ENCODE peak calls at places on chromosomes 11 and 22, in ten cellular contexts. M, V, B, W, I, K, U, S, J and P are unnamed samples. For H3K4me1, the result is how much of the 10 kb centered on the place peaks cover.

GRCh38 chr11:59857444-59858434 is 8.5 kb downstream of the TCN1 start:
- DNase-seq in M (no peak), V (no peak), B (no peak), W (no peak), I (no peak), K (peak), U (peak), S (peak), J (no peak), P (no peak)

GRCh38 chr22:40247976-40248375 is 70.3 kb downstream of the TNRC6B start:
- DNase-seq in M (no peak), V (peak), B (no peak), W (no peak), I (no peak), K (no peak), U (no peak), S (no peak), J (no peak), P (no peak)

GRCh38 chr11:118918128-118918685 is 7.5 kb downstream of the BCL9L start:
- DNase-seq in M (peak), V (peak), B (peak), W (no peak), I (peak), K (peak), U (no peak), S (peak), J (no peak), P (peak)

GRCh38 chr11:127106938-127107337 is 106.4 kb upstream of the KIRREL3 start:
- DNase-seq in M (no peak), V (no peak), B (no peak), W (no peak), I (no peak), K (no peak), U (no peak), S (no peak), J (no peak), P (peak)

GRCh38 chr11:2990617-2991476 is 1.3 kb downstream of the NAP1L4 start:
- DNase-seq in M (no peak), V (peak), B (no peak), W (no peak), I (no peak), K (no peak), U (no peak), S (peak), J (peak), P (no peak)

GRCh38 chr11:8937159-8937558 is 4.4 kb upstream of the C11orf16 start:
- DNase-seq in M (no peak), V (no peak), B (no peak), W (no peak), I (no peak), K (no peak), U (no peak), S (no peak), J (no peak), P (no peak)

GRCh38 chr11:126585388-126586302 is 230.2 kb downstream of the ST3GAL4 start:
- DNase-seq in M (peak), V (peak), B (peak), W (no peak), I (peak), K (peak), U (no peak), S (peak), J (no peak), P (no peak)

GRCh38 chr11:37280194-37280593 is 682.2 kb upstream of the RAG2 start:
- DNase-seq in M (no peak), V (no peak), B (no peak), W (no peak), I (no peak), K (no peak), U (no peak), S (no peak), J (no peak), P (no peak)

GRCh38 chr11:110772863-110773262 is 60.6 kb upstream of the ARHGAP20 start:
- DNase-seq in M (no peak), V (no peak), B (no peak), W (no peak), I (no peak), K (peak), U (no peak), S (no peak), J (no peak), P (no peak)

GRCh38 chr11:73662445-73663157 is 16.2 kb downstream of the PLEKHB1 start:
- DNase-seq in M (no peak), V (no peak), B (peak), W (no peak), I (no peak), K (no peak), U (no peak), S (no peak), J (no peak), P (no peak)

GRCh38 chr11:129248618-129249017 is 56.5 kb upstream of the ARHGAP32 start:
- DNase-seq in M (no peak), V (no peak), B (peak), W (no peak), I (no peak), K (no peak), U (no peak), S (no peak), J (no peak), P (no peak)

GRCh38 chr11:534592-535518 is 521 bp downstream of the HRAS start:
- DNase-seq in M (peak), V (no peak), B (no peak), W (no peak), I (no peak), K (peak), U (no peak), S (peak), J (peak), P (peak)

GRCh38 chr11:61639816-61640443 is 40.3 kb upstream of the DAGLA start:
- DNase-seq in M (no peak), V (no peak), B (peak), W (no peak), I (no peak), K (no peak), U (no peak), S (peak), J (no peak), P (no peak)

GRCh38 chr11:117265745-117266144 is 25.4 kb upstream of the BACE1-AS start:
- DNase-seq in M (no peak), V (no peak), B (no peak), W (no peak), I (no peak), K (no peak), U (no peak), S (no peak), J (no peak), P (no peak)

GRCh38 chr22:45582955-45583320 is 80.3 kb downstream of the FBLN1 start:
- DNase-seq in M (no peak), V (no peak), B (no peak), W (no peak), I (no peak), K (no peak), U (no peak), S (no peak), J (no peak), P (no peak)

GRCh38 chr11:14892036-14892556 is at the start of gene CYP2R1:
- DNase-seq in M (peak), V (peak), B (peak), W (peak), I (peak), K (peak), U (peak), S (peak), J (peak), P (peak)

GRCh38 chr22:44723801-44724200 is 21.8 kb downstream of the PRR5 start:
- DNase-seq in M (no peak), V (no peak), B (peak), W (no peak), I (no peak), K (no peak), U (peak), S (no peak), J (no peak), P (no peak)

GRCh38 chr11:40306938-40307548 is 1152.4 kb downstream of the LRRC4C start:
- DNase-seq in M (no peak), V (no peak), B (peak), W (no peak), I (no peak), K (peak), U (no peak), S (peak), J (peak), P (no peak)

GRCh38 chr11:315051-315481 is 1.2 kb downstream of the IFITM1 start:
- DNase-seq in M (no peak), V (no peak), B (no peak), W (no peak), I (no peak), K (no peak), U (no peak), S (no peak), J (no peak), P (peak)

GRCh38 chr11:24820541-24820940 is 323.7 kb downstream of the LUZP2 start:
- DNase-seq in M (no peak), V (no peak), B (peak), W (no peak), I (no peak), K (no peak), U (no peak), S (no peak), J (no peak), P (no peak)

GRCh38 chr11:31267720-31268119 is 101.8 kb downstream of the DCDC1 start:
- DNase-seq in M (no peak), V (no peak), B (no peak), W (no peak), I (no peak), K (no peak), U (no peak), S (no peak), J (no peak), P (no peak)

GRCh38 chr11:79006854-79007253 is 432.2 kb upstream of the NARS2 start:
- DNase-seq in M (no peak), V (no peak), B (no peak), W (no peak), I (no peak), K (no peak), U (no peak), S (no peak), J (no peak), P (peak)

GRCh38 chr22:46742576-46743221 is 4.6 kb upstream of the CERK start:
- DNase-seq in M (no peak), V (peak), B (no peak), W (no peak), I (no peak), K (no peak), U (no peak), S (no peak), J (no peak), P (no peak)

GRCh38 chr11:56271092-56271491 is 2.9 kb upstream of the OR5T1 start:
- DNase-seq in M (no peak), V (no peak), B (no peak), W (no peak), I (no peak), K (no peak), U (no peak), S (peak), J (no peak), P (no peak)

GRCh38 chr11:17548444-17548843 is 1.4 kb downstream of the OTOG start:
- DNase-seq in M (no peak), V (no peak), B (no peak), W (no peak), I (no peak), K (peak), U (no peak), S (peak), J (no peak), P (no peak)

GRCh38 chr11:15471028-15471708 is 356.4 kb downstream of the INSC start:
- DNase-seq in M (no peak), V (peak), B (no peak), W (no peak), I (no peak), K (no peak), U (no peak), S (no peak), J (no peak), P (no peak)

GRCh38 chr11:17655682-17656081 is 63.7 kb upstream of the MYOD1 start:
- DNase-seq in M (no peak), V (no peak), B (no peak), W (no peak), I (no peak), K (no peak), U (no peak), S (no peak), J (no peak), P (no peak)

GRCh38 chr22:49258107-49259010 is 569.3 kb downstream of the BRD1 start:
- DNase-seq in M (peak), V (no peak), B (no peak), W (no peak), I (no peak), K (peak), U (no peak), S (no peak), J (no peak), P (peak)

GRCh38 chr11:117980280-117980679 is 5.9 kb upstream of the IL10RA start:
- DNase-seq in M (no peak), V (no peak), B (no peak), W (no peak), I (no peak), K (no peak), U (no peak), S (no peak), J (no peak), P (no peak)

GRCh38 chr11:11946180-11946579 is 62.2 kb downstream of the DKK3 start:
- DNase-seq in M (no peak), V (no peak), B (peak), W (no peak), I (no peak), K (no peak), U (no peak), S (no peak), J (no peak), P (no peak)

GRCh38 chr11:70510106-70510505 is 111.8 kb downstream of the CTTN start:
- DNase-seq in M (peak), V (no peak), B (no peak), W (no peak), I (no peak), K (no peak), U (no peak), S (no peak), J (no peak), P (peak)

GRCh38 chr11:19080579-19080993 is 20.1 kb upstream of the MRGPRX2 start:
- DNase-seq in M (peak), V (no peak), B (peak), W (no peak), I (no peak), K (no peak), U (no peak), S (no peak), J (peak), P (no peak)

GRCh38 chr11:44814881-44815592 is 88.3 kb downstream of the TSPAN18 start:
- DNase-seq in M (no peak), V (no peak), B (peak), W (no peak), I (no peak), K (no peak), U (no peak), S (no peak), J (no peak), P (no peak)

GRCh38 chr11:13339196-13340153 is 61.9 kb downstream of the BMAL1 start:
- DNase-seq in M (no peak), V (no peak), B (peak), W (no peak), I (no peak), K (no peak), U (no peak), S (no peak), J (no peak), P (peak)

GRCh38 chr11:95378106-95378505 is 147.1 kb upstream of the SESN3 start:
- DNase-seq in M (no peak), V (no peak), B (no peak), W (no peak), I (no peak), K (no peak), U (no peak), S (no peak), J (no peak), P (no peak)
- TF ChIP-seq CTCF in M (no peak), V (no peak), B (no peak), W (no peak), I (no peak), K (no peak), U (no peak), S (no peak), J (no peak), P (no peak)

DNA sequence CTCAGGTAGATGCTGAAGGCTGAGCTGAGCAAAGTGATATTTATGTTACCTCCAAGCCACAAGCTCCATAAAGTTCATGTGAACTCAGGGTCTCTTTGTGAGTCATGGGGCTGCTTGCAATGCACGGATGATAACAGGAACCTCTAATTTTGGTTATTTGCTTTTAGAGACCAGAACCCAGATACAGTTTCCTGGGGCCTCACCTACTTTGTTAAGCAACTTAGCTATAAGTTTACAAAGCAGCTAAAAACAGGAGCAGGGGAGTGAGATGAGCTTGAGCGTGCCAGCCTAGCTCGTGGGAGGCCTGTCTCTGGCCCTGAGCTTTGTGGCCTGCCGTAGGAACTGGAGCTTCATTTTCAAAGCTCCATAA is 29.2 kb downstream of the SREBF2 start:
- DNase-seq in M (no peak), V (no peak), B (peak), W (no peak), I (no peak), K (no peak), U (no peak), S (no peak), J (no peak), P (no peak)
- H3K4me1 ChIP-seq in M (under half), V (under half), B (under half), W (half or more), I (under half), K (under half), U (under half), S (under half), J (under half), P (under half)

GRCh38 chr11:131389582-131389981 is 19.2 kb downstream of the NTM start:
- DNase-seq in M (no peak), V (no peak), B (no peak), W (no peak), I (no peak), K (no peak), U (no peak), S (no peak), J (no peak), P (no peak)

GRCh38 chr11:131397666-131398065 is 27.3 kb downstream of the NTM start:
- DNase-seq in M (no peak), V (no peak), B (no peak), W (no peak), I (no peak), K (no peak), U (no peak), S (no peak), J (no peak), P (no peak)

GRCh38 chr11:131391161-131391560 is 20.7 kb downstream of the NTM start:
- DNase-seq in M (no peak), V (no peak), B (no peak), W (no peak), I (no peak), K (no peak), U (no peak), S (no peak), J (no peak), P (no peak)

DNA sequence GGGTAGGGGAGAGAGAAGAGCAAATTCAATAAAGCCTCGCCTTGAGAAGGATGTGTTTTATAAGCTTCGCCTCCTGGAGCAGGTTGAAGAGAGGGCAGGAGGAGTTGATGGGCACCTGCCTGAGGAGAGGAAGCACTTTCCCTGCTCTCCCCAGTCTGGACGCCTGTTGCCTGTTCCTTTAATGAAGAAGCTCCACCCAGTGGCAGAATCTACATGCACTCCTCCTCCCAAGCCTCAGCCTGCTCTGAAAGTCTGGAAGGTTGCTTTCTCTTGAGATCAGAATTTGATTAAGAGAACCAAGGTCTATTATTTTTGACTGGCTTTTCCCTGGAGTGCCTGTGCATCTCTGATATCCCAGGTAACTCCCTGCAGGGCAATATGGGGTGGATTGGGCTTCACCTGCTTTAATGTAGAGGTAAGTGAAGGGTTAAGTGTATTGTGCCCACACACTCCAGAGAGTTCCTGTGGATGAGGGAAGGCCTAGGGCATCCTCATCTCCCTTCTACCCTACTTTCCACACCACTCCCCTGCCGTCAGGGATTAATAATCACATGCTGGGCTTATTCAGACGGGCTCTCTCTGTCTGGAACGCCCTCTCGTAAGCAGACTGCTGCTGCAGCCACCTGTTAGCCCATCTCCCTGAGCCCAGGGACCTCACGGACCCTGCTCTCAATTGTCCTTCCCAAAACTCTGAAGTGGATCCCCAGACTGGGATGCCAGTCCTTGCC is 22.3 kb downstream of the NTM start:
- DNase-seq in M (no peak), V (no peak), B (no peak), W (no peak), I (no peak), K (peak), U (no peak), S (peak), J (peak), P (no peak)
- H3K27ac ChIP-seq in M (no peak), V (no peak), B (no peak), W (no peak), I (no peak), K (no peak), U (no peak), S (no peak), J (no peak), P (no peak)

GRCh38 chr11:82974135-82974534 is 72.6 kb downstream of the DDIAS start:
- DNase-seq in M (no peak), V (no peak), B (no peak), W (no peak), I (no peak), K (no peak), U (no peak), S (no peak), J (no peak), P (no peak)
- TF ChIP-seq CTCF in M (no peak), V (no peak), B (no peak), W (no peak), I (no peak), K (no peak), U (no peak), S (no peak), J (no peak), P (no peak)